ENCODE peak calls at places on chromosomes 5 and 9, in ten cellular contexts. D is body of pancreas; F is CD8-positive, alpha-beta T cell; O is neural progenitor cell; T is GM23248; R is breast epithelium; H is CD8-positive, alpha-beta memory T cell; A is colonic mucosa; L is OCI-LY7; Y is HepG2. W is an unnamed sample.

GRCh38 chr9:133003071-133003461 is 24.6 kb downstream of the GFI1B start:
- DNase-seq in D (no peak), F (no peak), O (no peak), T (no peak), R (peak), H (no peak), A (no peak), L (no peak), Y (no peak), W (no peak)

GRCh38 chr9:71333311-71333710 is 211.9 kb upstream of the TRPM3 start:
- DNase-seq in D (no peak), F (no peak), O (no peak), T (no peak), R (no peak), H (no peak), A (no peak), L (no peak), Y (no peak), W (no peak)

GRCh38 chr9:116154334-116154975 is 864 bp downstream of the PAPPA start:
- DNase-seq in D (peak), F (no peak), O (peak), T (peak), R (no peak), H (no peak), A (no peak), L (no peak), Y (no peak), W (no peak)

GRCh38 chr5:119267958-119268386 is 87.8 kb upstream of the TNFAIP8 start:
- DNase-seq in D (peak), F (peak), O (peak), T (peak), R (peak), H (peak), A (peak), L (peak), Y (peak), W (peak)

GRCh38 chr9:71162136-71162535 is 40.7 kb upstream of the TRPM3 start:
- DNase-seq in D (no peak), F (no peak), O (no peak), T (no peak), R (no peak), H (no peak), A (no peak), L (no peak), Y (no peak), W (no peak)

GRCh38 chr9:81829201-81829882 is 98.9 kb upstream of the SPATA31D4 start:
- DNase-seq in D (no peak), F (no peak), O (no peak), T (no peak), R (no peak), H (no peak), A (no peak), L (no peak), Y (no peak), W (peak)

GRCh38 chr5:134590992-134591659 is 41.5 kb downstream of the SAR1B start:
- DNase-seq in D (no peak), F (peak), O (no peak), T (no peak), R (no peak), H (no peak), A (peak), L (no peak), Y (peak), W (no peak)

GRCh38 chr9:110099236-110099741 is 108.7 kb downstream of the C9orf152 start:
- DNase-seq in D (no peak), F (no peak), O (no peak), T (peak), R (no peak), H (no peak), A (no peak), L (peak), Y (no peak), W (no peak)

GRCh38 chr9:134291452-134291881 is 34.8 kb upstream of the RXRA start:
- DNase-seq in D (no peak), F (no peak), O (no peak), T (no peak), R (no peak), H (no peak), A (no peak), L (no peak), Y (peak), W (no peak)

GRCh38 chr5:10634562-10634961 is 70.7 kb downstream of the ANKRD33B start:
- DNase-seq in D (no peak), F (no peak), O (no peak), T (no peak), R (no peak), H (no peak), A (no peak), L (no peak), Y (no peak), W (no peak)

GRCh38 chr5:95961617-95962474 is at the start of gene ELL2:
- DNase-seq in D (peak), F (peak), O (peak), T (peak), R (peak), H (peak), A (peak), L (peak), Y (peak), W (peak)

GRCh38 chr9:98057095-98057799 is 715 bp downstream of the NANS start:
- DNase-seq in D (no peak), F (no peak), O (peak), T (peak), R (no peak), H (no peak), A (no peak), L (peak), Y (peak), W (peak)

GRCh38 chr9:135080286-135081263 is 6.9 kb upstream of the OLFM1 start:
- DNase-seq in D (peak), F (no peak), O (no peak), T (no peak), R (peak), H (no peak), A (no peak), L (no peak), Y (no peak), W (no peak)

GRCh38 chr5:55063220-55063863 is 39.1 kb upstream of the GZMA start:
- DNase-seq in D (no peak), F (no peak), O (no peak), T (peak), R (no peak), H (no peak), A (no peak), L (no peak), Y (no peak), W (no peak)

GRCh38 chr9:35812025-35812602 is at the start of gene SPAG8:
- DNase-seq in D (peak), F (peak), O (peak), T (peak), R (peak), H (peak), A (peak), L (peak), Y (peak), W (peak)

GRCh38 chr5:130868186-130868821 is 296.8 kb downstream of the HINT1 start:
- DNase-seq in D (no peak), F (no peak), O (peak), T (peak), R (no peak), H (no peak), A (no peak), L (no peak), Y (no peak), W (no peak)

GRCh38 chr9:114470121-114470520 is 35.2 kb downstream of the WHRN start:
- DNase-seq in D (no peak), F (no peak), O (no peak), T (no peak), R (no peak), H (no peak), A (no peak), L (no peak), Y (no peak), W (no peak)

GRCh38 chr9:76162751-76163500 is 231.3 kb downstream of the RFK start:
- DNase-seq in D (no peak), F (no peak), O (no peak), T (peak), R (no peak), H (no peak), A (no peak), L (no peak), Y (no peak), W (peak)

GRCh38 chr5:159263569-159263905 is 447 bp downstream of the UBLCP1 start:
- DNase-seq in D (no peak), F (no peak), O (no peak), T (no peak), R (no peak), H (no peak), A (no peak), L (peak), Y (no peak), W (no peak)

GRCh38 chr5:52262844-52263243 is 524.9 kb upstream of the ITGA1 start:
- DNase-seq in D (no peak), F (no peak), O (no peak), T (no peak), R (no peak), H (no peak), A (no peak), L (no peak), Y (no peak), W (no peak)

GRCh38 chr5:149860801-149861322 is 83.7 kb downstream of the PDE6A start:
- DNase-seq in D (no peak), F (no peak), O (no peak), T (no peak), R (no peak), H (peak), A (no peak), L (peak), Y (no peak), W (no peak)

GRCh38 chr5:63255609-63256008 is 677.0 kb downstream of the LRRC70 start:
- DNase-seq in D (no peak), F (no peak), O (peak), T (peak), R (no peak), H (no peak), A (no peak), L (no peak), Y (no peak), W (no peak)

GRCh38 chr5:149011084-149011483 is 51.8 kb downstream of the SH3TC2 start:
- DNase-seq in D (no peak), F (no peak), O (no peak), T (no peak), R (no peak), H (no peak), A (no peak), L (no peak), Y (no peak), W (no peak)

GRCh38 chr5:122937914-122938313 is 92.5 kb downstream of the SNX24 start:
- DNase-seq in D (peak), F (no peak), O (no peak), T (no peak), R (no peak), H (no peak), A (no peak), L (no peak), Y (no peak), W (peak)

GRCh38 chr5:168303398-168304020 is 12.1 kb downstream of the WWC1 start:
- DNase-seq in D (no peak), F (no peak), O (no peak), T (no peak), R (no peak), H (no peak), A (no peak), L (no peak), Y (no peak), W (no peak)
- H3K27ac ChIP-seq in D (no peak), F (no peak), O (no peak), T (no peak), R (no peak), H (no peak), A (no peak), L (no peak), Y (no peak), W (no peak)

DNA sequence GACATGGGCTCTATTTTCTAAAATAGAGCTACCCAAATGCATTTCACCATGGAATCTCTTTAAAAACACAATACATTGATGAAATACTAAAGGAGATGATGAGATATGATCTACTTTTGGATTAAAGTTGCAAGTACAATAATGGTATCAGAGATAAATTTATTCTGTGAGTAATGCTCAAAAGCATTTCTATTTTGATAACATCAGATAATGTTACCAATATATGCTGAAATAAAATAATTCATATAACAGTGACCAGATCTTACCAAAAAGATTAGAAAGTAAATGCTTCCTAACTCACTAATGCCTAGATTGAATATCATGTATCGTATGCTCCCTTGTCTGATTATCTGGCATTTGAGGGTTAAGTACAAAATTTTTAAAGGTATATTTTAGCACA is 761.8 kb upstream of the ZNF608 start:
- DNase-seq in D (no peak), F (no peak), O (no peak), T (no peak), R (no peak), H (no peak), A (no peak), L (no peak), Y (no peak), W (no peak)
- H3K27ac ChIP-seq in D (no peak), F (no peak), O (no peak), T (no peak), R (no peak), H (no peak), A (no peak), L (no peak), Y (no peak), W (no peak)

GRCh38 chr5:72557147-72557501 is 49.9 kb upstream of the ZNF366 start:
- DNase-seq in D (no peak), F (no peak), O (no peak), T (no peak), R (no peak), H (no peak), A (no peak), L (no peak), Y (no peak), W (no peak)
- H3K27ac ChIP-seq in D (no peak), F (no peak), O (no peak), T (no peak), R (peak), H (no peak), A (no peak), L (no peak), Y (no peak), W (peak)

DNA sequence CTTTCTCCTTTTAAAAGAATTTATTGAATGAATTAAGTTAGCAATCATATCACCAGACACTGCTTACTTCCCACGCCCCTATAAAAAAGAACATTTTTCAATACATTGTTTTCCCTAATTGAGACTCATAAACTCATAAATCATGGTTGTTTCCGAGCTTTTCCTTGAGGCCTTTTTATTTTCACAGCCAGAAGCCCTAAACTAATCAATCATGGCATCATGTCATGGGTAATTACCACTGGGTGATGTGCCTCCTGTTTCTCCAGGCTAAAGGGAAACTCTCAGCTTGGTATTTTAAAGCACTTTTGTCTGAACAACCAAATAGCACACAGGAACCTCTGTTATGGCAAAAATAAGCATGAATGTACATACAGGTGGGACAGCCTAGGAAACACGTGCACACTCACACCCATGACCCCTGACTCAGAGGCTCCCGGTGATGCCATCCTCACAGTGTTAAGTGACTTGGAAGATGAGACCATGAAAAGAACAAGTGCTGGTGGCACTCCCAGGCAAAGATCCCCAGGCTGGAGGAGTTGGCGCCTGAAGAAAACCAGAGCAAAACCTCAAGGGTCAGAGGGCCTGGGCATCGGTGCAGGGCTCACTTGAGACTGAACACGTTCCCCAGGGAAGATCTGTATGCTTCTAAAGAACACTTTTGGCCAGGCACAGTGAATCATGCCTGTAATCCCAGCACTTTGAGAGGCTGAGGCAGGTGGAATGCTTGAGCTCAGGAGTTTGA is 154.4 kb downstream of the ROR2 start:
- DNase-seq in D (no peak), F (no peak), O (no peak), T (peak), R (peak), H (no peak), A (no peak), L (no peak), Y (no peak), W (no peak)
- H3K27ac ChIP-seq in D (no peak), F (no peak), O (no peak), T (peak), R (peak), H (no peak), A (peak), L (no peak), Y (no peak), W (peak)

DNA sequence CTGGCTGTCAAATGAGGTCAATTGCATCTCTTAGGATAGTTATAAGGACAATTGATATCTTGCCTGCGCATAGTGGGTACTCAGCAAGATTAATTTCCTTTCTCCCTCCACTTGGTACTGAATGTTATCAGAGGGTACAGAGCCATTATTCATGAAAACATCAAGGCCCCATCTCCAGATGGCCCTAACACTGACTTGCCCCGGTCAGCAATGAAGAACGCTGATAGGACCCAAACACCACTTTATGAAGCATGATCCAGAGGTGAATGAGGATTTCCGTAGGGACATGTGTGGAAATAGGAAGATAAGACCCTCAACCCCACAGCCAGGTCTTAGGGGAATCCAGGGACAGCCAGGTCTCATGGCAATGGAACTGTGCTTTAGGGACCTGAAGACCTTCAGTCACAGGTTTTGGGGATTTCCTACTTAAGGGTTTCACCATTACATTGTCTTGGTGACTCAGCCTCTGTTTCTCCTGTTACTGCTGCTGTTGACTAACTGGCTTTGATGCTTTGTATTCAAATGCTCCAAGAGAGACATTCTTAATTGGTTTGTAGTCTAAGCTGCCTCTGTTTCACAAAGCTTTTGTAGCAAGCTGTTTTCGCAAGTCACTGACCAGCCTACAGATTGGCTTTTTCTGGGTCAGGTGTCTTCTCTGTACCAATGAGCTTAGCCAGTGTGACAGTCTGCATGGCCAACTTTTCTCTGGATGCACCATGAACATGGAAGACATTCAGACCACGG is 35.3 kb upstream of the IQGAP2 start:
- DNase-seq in D (no peak), F (no peak), O (peak), T (peak), R (no peak), H (no peak), A (no peak), L (no peak), Y (no peak), W (no peak)
- H3K27ac ChIP-seq in D (no peak), F (no peak), O (no peak), T (no peak), R (no peak), H (no peak), A (no peak), L (no peak), Y (no peak), W (no peak)

DNA sequence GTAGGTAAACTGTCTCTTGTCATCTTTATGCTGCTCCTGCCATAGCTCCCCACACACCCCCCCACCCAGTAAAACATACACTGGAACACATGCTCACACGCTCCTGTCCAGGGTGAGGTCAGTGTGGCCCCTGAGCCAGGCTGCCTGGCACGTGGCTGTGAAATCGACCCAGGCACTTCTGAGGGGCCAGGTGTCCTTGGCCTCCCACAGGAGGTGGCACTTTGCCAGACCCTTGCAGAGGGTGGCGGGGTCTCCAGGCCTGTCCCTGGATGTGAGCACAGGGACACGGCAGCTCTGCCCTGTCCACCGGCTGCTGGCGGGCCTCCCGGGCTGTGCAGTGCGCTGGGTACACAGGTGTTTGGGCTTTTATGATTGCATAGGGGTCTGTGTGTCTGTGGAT is 10.0 kb upstream of the CRB2 start:
- DNase-seq in D (no peak), F (no peak), O (no peak), T (no peak), R (no peak), H (no peak), A (no peak), L (no peak), Y (no peak), W (no peak)
- H3K27ac ChIP-seq in D (no peak), F (no peak), O (no peak), T (no peak), R (no peak), H (no peak), A (no peak), L (peak), Y (no peak), W (no peak)

DNA sequence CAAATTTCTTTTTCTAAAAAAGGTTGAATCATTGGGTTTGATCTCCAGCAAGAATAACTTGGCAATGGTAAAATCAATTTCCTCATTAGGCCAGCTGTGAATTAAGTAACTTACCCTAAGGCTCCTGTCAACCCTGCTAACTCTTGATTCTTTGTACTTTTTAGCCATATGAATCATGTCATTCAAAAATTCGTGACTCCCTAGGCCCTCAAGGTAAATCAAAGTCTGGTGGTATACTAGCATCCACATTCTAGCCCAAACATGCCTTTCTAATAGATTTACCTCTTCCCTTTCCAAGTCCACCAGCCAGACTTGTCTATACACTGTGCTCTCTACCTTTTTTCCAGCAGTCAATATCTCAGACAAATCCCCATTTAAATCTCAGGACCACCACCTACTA is 420.8 kb upstream of the BRINP1 start:
- DNase-seq in D (no peak), F (no peak), O (no peak), T (no peak), R (no peak), H (no peak), A (no peak), L (no peak), Y (no peak), W (no peak)
- H3K27ac ChIP-seq in D (no peak), F (no peak), O (no peak), T (no peak), R (no peak), H (no peak), A (no peak), L (no peak), Y (no peak), W (no peak)